ENCODE peak calls at places on chromosomes 7 and 10, in seven cellular contexts. One of them, this sample, is unnamed.

GRCh38 chr7:69880848-69881247 is 282.6 kb downstream of the AUTS2 start:
- DNase-seq in heart left ventricle: no peak
- DNase-seq in glutamatergic neuron: no peak
- DNase-seq in activated T-cell treated with anti-CD3 and anti-CD28 coated beads, Interleukin-2, amount 50 U/mL, for 72 hours: no peak
- DNase-seq in neural crest cell: no peak
- DNase-seq in NCI-H524 treated with DMSO at 0.1 percent for 48 hours: peak
- DNase-seq in retinal pigment epithelial cell: peak
- DNase-seq in this sample: no peak

GRCh38 chr7:55971045-55971444 is 6.7 kb downstream of the NIPSNAP2 start:
- DNase-seq in heart left ventricle: peak
- DNase-seq in glutamatergic neuron: no peak
- DNase-seq in activated T-cell treated with anti-CD3 and anti-CD28 coated beads, Interleukin-2, amount 50 U/mL, for 72 hours: no peak
- DNase-seq in neural crest cell: no peak
- DNase-seq in NCI-H524 treated with DMSO at 0.1 percent for 48 hours: no peak
- DNase-seq in retinal pigment epithelial cell: no peak
- DNase-seq in this sample: no peak

GRCh38 chr7:4136036-4136435 is 546.1 kb upstream of the FOXK1 start:
- DNase-seq in heart left ventricle: no peak
- DNase-seq in glutamatergic neuron: no peak
- DNase-seq in activated T-cell treated with anti-CD3 and anti-CD28 coated beads, Interleukin-2, amount 50 U/mL, for 72 hours: no peak
- DNase-seq in neural crest cell: no peak
- DNase-seq in NCI-H524 treated with DMSO at 0.1 percent for 48 hours: no peak
- DNase-seq in retinal pigment epithelial cell: no peak
- DNase-seq in this sample: no peak

GRCh38 chr7:74479961-74480829 is 26.5 kb downstream of the GTF2IRD1 start:
- DNase-seq in heart left ventricle: peak
- DNase-seq in glutamatergic neuron: peak
- DNase-seq in activated T-cell treated with anti-CD3 and anti-CD28 coated beads, Interleukin-2, amount 50 U/mL, for 72 hours: no peak
- DNase-seq in neural crest cell: peak
- DNase-seq in NCI-H524 treated with DMSO at 0.1 percent for 48 hours: peak
- DNase-seq in retinal pigment epithelial cell: peak
- DNase-seq in this sample: no peak

GRCh38 chr7:138207555-138207971 is 131.3 kb downstream of the AKR1D1 start:
- DNase-seq in heart left ventricle: no peak
- DNase-seq in glutamatergic neuron: no peak
- DNase-seq in activated T-cell treated with anti-CD3 and anti-CD28 coated beads, Interleukin-2, amount 50 U/mL, for 72 hours: no peak
- DNase-seq in neural crest cell: no peak
- DNase-seq in NCI-H524 treated with DMSO at 0.1 percent for 48 hours: no peak
- DNase-seq in retinal pigment epithelial cell: no peak
- DNase-seq in this sample: no peak

GRCh38 chr10:22491931-22492615 is 146.8 kb downstream of the SPAG6 start:
- DNase-seq in heart left ventricle: no peak
- DNase-seq in glutamatergic neuron: no peak
- DNase-seq in activated T-cell treated with anti-CD3 and anti-CD28 coated beads, Interleukin-2, amount 50 U/mL, for 72 hours: peak
- DNase-seq in neural crest cell: no peak
- DNase-seq in NCI-H524 treated with DMSO at 0.1 percent for 48 hours: no peak
- DNase-seq in retinal pigment epithelial cell: no peak
- DNase-seq in this sample: peak

GRCh38 chr10:100748251-100749058 is 3.1 kb downstream of the PAX2 start:
- DNase-seq in heart left ventricle: no peak
- DNase-seq in glutamatergic neuron: peak
- DNase-seq in activated T-cell treated with anti-CD3 and anti-CD28 coated beads, Interleukin-2, amount 50 U/mL, for 72 hours: no peak
- DNase-seq in neural crest cell: no peak
- DNase-seq in NCI-H524 treated with DMSO at 0.1 percent for 48 hours: no peak
- DNase-seq in retinal pigment epithelial cell: no peak
- DNase-seq in this sample: no peak

GRCh38 chr7:123494193-123494796 is 40.1 kb downstream of the IQUB start:
- DNase-seq in heart left ventricle: no peak
- DNase-seq in glutamatergic neuron: no peak
- DNase-seq in activated T-cell treated with anti-CD3 and anti-CD28 coated beads, Interleukin-2, amount 50 U/mL, for 72 hours: peak
- DNase-seq in neural crest cell: no peak
- DNase-seq in NCI-H524 treated with DMSO at 0.1 percent for 48 hours: peak
- DNase-seq in retinal pigment epithelial cell: peak
- DNase-seq in this sample: no peak

GRCh38 chr10:14671383-14671782 is 103.3 kb downstream of the FAM107B start:
- DNase-seq in heart left ventricle: no peak
- DNase-seq in glutamatergic neuron: no peak
- DNase-seq in activated T-cell treated with anti-CD3 and anti-CD28 coated beads, Interleukin-2, amount 50 U/mL, for 72 hours: no peak
- DNase-seq in neural crest cell: no peak
- DNase-seq in NCI-H524 treated with DMSO at 0.1 percent for 48 hours: no peak
- DNase-seq in retinal pigment epithelial cell: no peak
- DNase-seq in this sample: no peak

GRCh38 chr10:102241444-102242117 is at the start of gene PITX3:
- DNase-seq in heart left ventricle: peak
- DNase-seq in glutamatergic neuron: peak
- DNase-seq in activated T-cell treated with anti-CD3 and anti-CD28 coated beads, Interleukin-2, amount 50 U/mL, for 72 hours: peak
- DNase-seq in neural crest cell: peak
- DNase-seq in NCI-H524 treated with DMSO at 0.1 percent for 48 hours: no peak
- DNase-seq in retinal pigment epithelial cell: no peak
- DNase-seq in this sample: peak

GRCh38 chr10:114389429-114389828 is 14.9 kb downstream of the AFAP1L2 start:
- DNase-seq in heart left ventricle: no peak
- DNase-seq in glutamatergic neuron: no peak
- DNase-seq in activated T-cell treated with anti-CD3 and anti-CD28 coated beads, Interleukin-2, amount 50 U/mL, for 72 hours: no peak
- DNase-seq in neural crest cell: no peak
- DNase-seq in NCI-H524 treated with DMSO at 0.1 percent for 48 hours: no peak
- DNase-seq in retinal pigment epithelial cell: peak
- DNase-seq in this sample: no peak

GRCh38 chr10:105743343-105744056 is 1102.4 kb downstream of the SORCS3 start:
- DNase-seq in heart left ventricle: peak
- DNase-seq in glutamatergic neuron: no peak
- DNase-seq in activated T-cell treated with anti-CD3 and anti-CD28 coated beads, Interleukin-2, amount 50 U/mL, for 72 hours: no peak
- DNase-seq in neural crest cell: no peak
- DNase-seq in NCI-H524 treated with DMSO at 0.1 percent for 48 hours: no peak
- DNase-seq in retinal pigment epithelial cell: no peak
- DNase-seq in this sample: no peak

GRCh38 chr10:63237396-63237795 is 104.3 kb downstream of the NRBF2 start:
- DNase-seq in heart left ventricle: no peak
- DNase-seq in glutamatergic neuron: no peak
- DNase-seq in activated T-cell treated with anti-CD3 and anti-CD28 coated beads, Interleukin-2, amount 50 U/mL, for 72 hours: no peak
- DNase-seq in neural crest cell: no peak
- DNase-seq in NCI-H524 treated with DMSO at 0.1 percent for 48 hours: no peak
- DNase-seq in retinal pigment epithelial cell: no peak
- DNase-seq in this sample: no peak

GRCh38 chr10:118581340-118581739 is 14.1 kb downstream of the PRLHR start:
- DNase-seq in heart left ventricle: no peak
- DNase-seq in glutamatergic neuron: no peak
- DNase-seq in activated T-cell treated with anti-CD3 and anti-CD28 coated beads, Interleukin-2, amount 50 U/mL, for 72 hours: no peak
- DNase-seq in neural crest cell: no peak
- DNase-seq in NCI-H524 treated with DMSO at 0.1 percent for 48 hours: no peak
- DNase-seq in retinal pigment epithelial cell: no peak
- DNase-seq in this sample: no peak

GRCh38 chr10:71658349-71658745 is 61.2 kb downstream of the C10orf105 start:
- DNase-seq in heart left ventricle: no peak
- DNase-seq in glutamatergic neuron: no peak
- DNase-seq in activated T-cell treated with anti-CD3 and anti-CD28 coated beads, Interleukin-2, amount 50 U/mL, for 72 hours: no peak
- DNase-seq in neural crest cell: no peak
- DNase-seq in NCI-H524 treated with DMSO at 0.1 percent for 48 hours: no peak
- DNase-seq in retinal pigment epithelial cell: no peak
- DNase-seq in this sample: no peak

GRCh38 chr7:146791344-146792300 is 675.0 kb downstream of the CNTNAP2 start:
- DNase-seq in heart left ventricle: no peak
- DNase-seq in glutamatergic neuron: no peak
- DNase-seq in activated T-cell treated with anti-CD3 and anti-CD28 coated beads, Interleukin-2, amount 50 U/mL, for 72 hours: no peak
- DNase-seq in neural crest cell: no peak
- DNase-seq in NCI-H524 treated with DMSO at 0.1 percent for 48 hours: no peak
- DNase-seq in retinal pigment epithelial cell: peak
- DNase-seq in this sample: no peak

GRCh38 chr7:123624527-123625183 is 23.0 kb downstream of the ASB15 start:
- DNase-seq in heart left ventricle: no peak
- DNase-seq in glutamatergic neuron: peak
- DNase-seq in activated T-cell treated with anti-CD3 and anti-CD28 coated beads, Interleukin-2, amount 50 U/mL, for 72 hours: peak
- DNase-seq in neural crest cell: peak
- DNase-seq in NCI-H524 treated with DMSO at 0.1 percent for 48 hours: no peak
- DNase-seq in retinal pigment epithelial cell: no peak
- DNase-seq in this sample: peak

GRCh38 chr7:148356303-148356702 is 234.3 kb upstream of the C7orf33 start:
- DNase-seq in heart left ventricle: peak
- DNase-seq in glutamatergic neuron: no peak
- DNase-seq in activated T-cell treated with anti-CD3 and anti-CD28 coated beads, Interleukin-2, amount 50 U/mL, for 72 hours: no peak
- DNase-seq in neural crest cell: no peak
- DNase-seq in NCI-H524 treated with DMSO at 0.1 percent for 48 hours: no peak
- DNase-seq in retinal pigment epithelial cell: no peak
- DNase-seq in this sample: no peak

GRCh38 chr10:89582022-89582421 is 46.6 kb upstream of the SLC16A12 start:
- DNase-seq in heart left ventricle: no peak
- DNase-seq in glutamatergic neuron: no peak
- DNase-seq in activated T-cell treated with anti-CD3 and anti-CD28 coated beads, Interleukin-2, amount 50 U/mL, for 72 hours: no peak
- DNase-seq in neural crest cell: no peak
- DNase-seq in NCI-H524 treated with DMSO at 0.1 percent for 48 hours: no peak
- DNase-seq in retinal pigment epithelial cell: no peak
- DNase-seq in this sample: no peak

GRCh38 chr10:6044651-6045599 is 17.2 kb downstream of the IL2RA start:
- DNase-seq in heart left ventricle: no peak
- DNase-seq in glutamatergic neuron: no peak
- DNase-seq in activated T-cell treated with anti-CD3 and anti-CD28 coated beads, Interleukin-2, amount 50 U/mL, for 72 hours: peak
- DNase-seq in neural crest cell: no peak
- DNase-seq in NCI-H524 treated with DMSO at 0.1 percent for 48 hours: no peak
- DNase-seq in retinal pigment epithelial cell: no peak
- DNase-seq in this sample: no peak